ENCODE peak calls at places on chromosomes 12 and 14, in five cellular contexts. One of them, this sample, is unnamed.

GRCh38 chr14:35509846-35510245 is 24.1 kb upstream of the INSM2 start:
- DNase-seq in K562: no peak
- DNase-seq in uterus: no peak
- DNase-seq in A549: no peak
- DNase-seq in HepG2: no peak
- DNase-seq in this sample: no peak

GRCh38 chr12:42570076-42570475 is 19.5 kb downstream of the PRICKLE1 start:
- DNase-seq in K562: no peak
- DNase-seq in uterus: no peak
- DNase-seq in A549: no peak
- DNase-seq in HepG2: no peak
- DNase-seq in this sample: no peak

GRCh38 chr14:64410084-64410774 is 22.1 kb downstream of the MTHFD1 start:
- DNase-seq in K562: no peak
- DNase-seq in uterus: no peak
- DNase-seq in A549: peak; percentile 72
- DNase-seq in HepG2: peak; percentile 67
- DNase-seq in this sample: peak; percentile 37

GRCh38 chr12:77932216-77932615 is 101.5 kb downstream of the NAV3 start:
- DNase-seq in K562: no peak
- DNase-seq in uterus: no peak
- DNase-seq in A549: no peak
- DNase-seq in HepG2: no peak
- DNase-seq in this sample: no peak

GRCh38 chr14:81927069-81927468 is 393.4 kb upstream of the SEL1L start:
- DNase-seq in K562: no peak
- DNase-seq in uterus: no peak
- DNase-seq in A549: no peak
- DNase-seq in HepG2: no peak
- DNase-seq in this sample: no peak

GRCh38 chr12:25682421-25682820 is 129.3 kb upstream of the LMNTD1 start:
- DNase-seq in K562: no peak
- DNase-seq in uterus: no peak
- DNase-seq in A549: no peak
- DNase-seq in HepG2: no peak
- DNase-seq in this sample: no peak

GRCh38 chr14:72880164-72880563 is 13.7 kb downstream of the DPF3 start:
- DNase-seq in K562: no peak
- DNase-seq in uterus: no peak
- DNase-seq in A549: no peak
- DNase-seq in HepG2: no peak
- DNase-seq in this sample: peak; percentile 26

GRCh38 chr12:12899530-12900380 is 8.4 kb downstream of the GPRC5A start:
- DNase-seq in K562: no peak
- DNase-seq in uterus: peak; percentile 88
- DNase-seq in A549: peak; percentile 76
- DNase-seq in HepG2: no peak
- DNase-seq in this sample: peak; percentile 53

GRCh38 chr12:82874935-82875334 is 188.2 kb downstream of the TMTC2 start:
- DNase-seq in K562: no peak
- DNase-seq in uterus: no peak
- DNase-seq in A549: no peak
- DNase-seq in HepG2: no peak
- DNase-seq in this sample: no peak

DNA sequence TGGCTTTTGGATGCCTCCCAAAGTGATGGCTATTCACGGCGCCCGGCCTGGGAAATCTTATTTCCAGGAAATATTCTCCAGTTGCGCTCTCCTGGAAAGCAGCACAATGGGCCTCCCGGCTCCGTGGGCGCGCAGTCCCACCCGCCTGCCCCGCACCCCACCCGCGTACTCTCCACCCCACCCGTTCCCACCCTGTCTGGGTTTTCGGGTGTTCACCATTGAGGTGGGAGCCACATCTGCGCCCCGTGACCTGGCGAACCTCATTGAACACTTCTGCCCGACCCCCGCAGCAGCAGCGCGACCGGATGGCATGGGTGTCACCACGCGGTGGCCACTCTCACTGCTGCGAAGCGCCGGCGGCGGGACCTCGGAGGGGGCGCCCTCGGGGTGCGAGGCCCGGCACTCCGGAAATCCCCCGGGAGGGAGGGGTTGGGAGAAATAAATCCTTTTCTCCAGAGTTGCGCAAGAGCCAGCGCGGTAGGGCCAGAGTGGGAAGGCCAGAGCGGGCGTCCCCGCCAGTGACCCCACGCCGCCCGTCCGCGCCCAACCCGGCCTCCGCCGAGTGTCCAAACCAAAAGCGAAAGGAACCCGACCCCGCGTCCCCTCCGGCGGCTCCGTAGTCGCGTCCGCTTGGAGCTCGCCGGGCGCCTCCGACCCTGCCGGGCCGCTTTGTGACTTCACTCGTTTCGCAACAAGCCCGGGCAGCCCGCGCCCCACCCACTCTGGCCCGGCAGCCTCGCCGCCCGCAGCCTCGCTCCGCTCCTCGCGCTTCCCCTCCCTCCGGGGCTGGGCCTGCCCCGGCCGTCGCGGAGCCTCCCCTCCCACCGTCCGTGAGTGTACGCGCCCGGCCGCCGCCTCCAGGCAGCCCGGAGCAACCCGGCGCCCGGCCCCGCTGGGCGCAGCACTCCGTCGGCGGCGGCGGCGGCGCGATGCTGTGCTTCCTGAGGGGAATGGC is at the start of gene DRAM1:
- DNase-seq in K562: peak; percentile 81
- DNase-seq in uterus: peak; percentile 91
- DNase-seq in A549: peak; percentile 92
- DNase-seq in HepG2: peak; percentile 79
- DNase-seq in this sample: peak; percentile 96
- TF ChIP-seq POLR2A in K562: peak; percentile 77
- TF ChIP-seq POLR2A in uterus: peak; percentile 75
- TF ChIP-seq POLR2A in A549: peak; percentile 42
- TF ChIP-seq POLR2A in HepG2: peak; percentile 68
- TF ChIP-seq POLR2A in this sample: peak; percentile 85

GRCh38 chr12:52149182-52149641 is 42.6 kb downstream of the KRT80 start:
- DNase-seq in K562: no peak
- DNase-seq in uterus: no peak
- DNase-seq in A549: no peak
- DNase-seq in HepG2: no peak
- DNase-seq in this sample: no peak
- TF ChIP-seq POLR2A in K562: no peak
- TF ChIP-seq POLR2A in uterus: no peak
- TF ChIP-seq POLR2A in A549: no peak
- TF ChIP-seq POLR2A in HepG2: no peak
- TF ChIP-seq POLR2A in this sample: no peak

DNA sequence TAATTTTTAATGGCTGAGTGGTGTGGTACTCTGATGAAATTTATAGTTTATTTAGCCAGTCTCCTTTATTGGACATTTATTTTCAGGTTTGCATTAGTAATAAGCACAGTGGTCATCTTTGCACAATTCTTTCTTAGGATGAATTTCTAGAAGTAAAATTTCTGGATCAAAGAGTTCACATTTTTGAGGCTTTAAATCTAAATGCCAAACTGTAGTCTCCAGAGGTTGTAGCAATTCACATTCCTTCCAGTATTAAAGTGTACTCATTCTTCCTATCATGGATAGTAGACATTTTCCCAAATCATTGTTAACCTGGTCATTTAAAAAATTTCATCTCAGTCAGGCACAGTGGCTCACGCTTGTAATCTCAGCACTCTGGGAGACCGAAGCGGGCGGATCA is 24.8 kb downstream of the SLC39A9 start:
- DNase-seq in K562: no peak
- DNase-seq in uterus: no peak
- DNase-seq in A549: no peak
- DNase-seq in HepG2: no peak
- DNase-seq in this sample: no peak
- TF ChIP-seq POLR2A in K562: no peak
- TF ChIP-seq POLR2A in uterus: no peak
- TF ChIP-seq POLR2A in A549: no peak
- TF ChIP-seq POLR2A in HepG2: no peak
- TF ChIP-seq POLR2A in this sample: no peak

GRCh38 chr12:46372131-46372851 is at the start of gene SLC38A2:
- DNase-seq in K562: peak; percentile 64
- DNase-seq in uterus: peak; percentile 98
- DNase-seq in A549: peak; percentile 94
- DNase-seq in HepG2: peak; percentile 84
- DNase-seq in this sample: peak; percentile 97
- TF ChIP-seq POLR2A in K562: peak; percentile 99
- TF ChIP-seq POLR2A in uterus: peak; percentile 96
- TF ChIP-seq POLR2A in A549: peak; percentile 99
- TF ChIP-seq POLR2A in HepG2: peak; percentile 100
- TF ChIP-seq POLR2A in this sample: peak; percentile 95